ENCODE peak calls at places on chromosomes 12 and 14, in four cellular contexts. R is brain microvascular endothelial cell, K is fibroblast of pulmonary artery, G is transverse colon. F is an unnamed sample.

GRCh38 chr12:44143170-44143569 is 307.3 kb downstream of the TMEM117 start:
- DNase-seq in R (no peak), K (no peak), G (no peak), F (no peak)

GRCh38 chr12:126772171-126772864 is 1494.7 kb upstream of the TMEM132C start:
- DNase-seq in R (no peak), K (peak), G (peak), F (no peak)

GRCh38 chr14:93133476-93133875 is 17.8 kb upstream of the ITPK1 start:
- DNase-seq in R (no peak), K (peak), G (no peak), F (no peak)

GRCh38 chr14:22438742-22439141 is 150.3 kb downstream of the DAD1 start:
- DNase-seq in R (no peak), K (no peak), G (no peak), F (no peak)

GRCh38 chr12:64390275-64390851 is at the start of gene C12orf56:
- DNase-seq in R (no peak), K (no peak), G (peak), F (no peak)

GRCh38 chr12:122980192-122981035 is at the start of gene ARL6IP4:
- DNase-seq in R (peak), K (peak), G (peak), F (no peak)

GRCh38 chr12:268483-268840 is 5.8 kb upstream of the SLC6A13 start:
- DNase-seq in R (no peak), K (no peak), G (no peak), F (no peak)

GRCh38 chr12:112299704-112300103 is 82.5 kb downstream of the HECTD4 start:
- DNase-seq in R (no peak), K (no peak), G (no peak), F (no peak)

GRCh38 chr12:6067152-6067916 is 57.1 kb downstream of the VWF start:
- DNase-seq in R (peak), K (peak), G (no peak), F (no peak)

GRCh38 chr12:113942209-113942608 is 23.9 kb downstream of the RBM19 start:
- DNase-seq in R (no peak), K (no peak), G (no peak), F (no peak)
- H3K4me3 ChIP-seq in R (no peak), K (no peak), G (no peak), F (no peak)

DNA sequence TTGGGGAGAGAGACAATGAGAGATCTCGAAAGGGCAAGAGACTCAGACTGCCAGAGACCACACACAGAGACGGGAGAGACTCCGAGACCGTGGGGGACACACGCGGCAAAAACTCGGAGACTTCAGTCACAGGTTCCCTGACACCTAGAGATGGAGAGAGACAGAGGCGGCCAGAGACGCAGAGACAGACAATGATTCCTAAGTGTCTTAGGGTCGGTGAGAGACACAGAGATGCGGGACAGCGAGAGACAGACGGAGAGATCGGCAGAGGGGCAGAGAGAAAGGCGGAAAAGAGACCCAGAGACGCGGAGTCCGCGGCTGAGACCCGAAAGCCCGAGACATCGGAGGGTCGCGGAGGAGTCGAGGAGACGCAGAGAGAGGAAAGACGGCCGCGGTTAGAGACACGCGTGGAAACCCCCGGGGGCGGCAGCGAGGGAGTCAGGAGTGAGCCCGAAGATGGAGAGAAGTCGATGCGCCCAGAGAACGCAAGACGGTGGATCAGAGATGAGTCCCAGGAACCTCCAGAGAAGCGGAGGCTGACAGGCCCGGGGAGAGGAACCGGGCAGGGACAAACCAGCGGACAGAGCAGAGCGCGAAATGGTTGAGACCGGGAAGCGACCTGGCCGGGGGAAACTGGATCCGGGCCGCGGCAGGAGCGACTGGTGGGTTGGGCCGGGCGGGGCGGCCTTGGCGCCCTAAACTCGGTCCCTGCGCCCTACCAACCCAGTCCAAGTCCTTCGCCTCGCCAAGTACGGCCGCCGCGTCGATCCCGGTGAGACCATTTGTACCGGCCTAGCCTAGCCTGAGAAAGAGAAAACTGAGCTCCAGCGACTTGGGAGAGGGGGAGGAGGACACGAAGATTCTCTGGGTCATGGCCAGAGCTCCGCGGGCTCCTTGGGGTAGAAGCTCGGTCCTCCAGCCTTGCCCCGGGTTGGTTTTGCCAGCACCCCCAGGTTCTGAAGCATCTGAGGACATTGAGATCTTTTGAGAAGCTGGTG is 7.6 kb downstream of the LHX5 start:
- DNase-seq in R (no peak), K (no peak), G (no peak), F (no peak)
- H3K4me3 ChIP-seq in R (no peak), K (no peak), G (peak), F (no peak)

DNA sequence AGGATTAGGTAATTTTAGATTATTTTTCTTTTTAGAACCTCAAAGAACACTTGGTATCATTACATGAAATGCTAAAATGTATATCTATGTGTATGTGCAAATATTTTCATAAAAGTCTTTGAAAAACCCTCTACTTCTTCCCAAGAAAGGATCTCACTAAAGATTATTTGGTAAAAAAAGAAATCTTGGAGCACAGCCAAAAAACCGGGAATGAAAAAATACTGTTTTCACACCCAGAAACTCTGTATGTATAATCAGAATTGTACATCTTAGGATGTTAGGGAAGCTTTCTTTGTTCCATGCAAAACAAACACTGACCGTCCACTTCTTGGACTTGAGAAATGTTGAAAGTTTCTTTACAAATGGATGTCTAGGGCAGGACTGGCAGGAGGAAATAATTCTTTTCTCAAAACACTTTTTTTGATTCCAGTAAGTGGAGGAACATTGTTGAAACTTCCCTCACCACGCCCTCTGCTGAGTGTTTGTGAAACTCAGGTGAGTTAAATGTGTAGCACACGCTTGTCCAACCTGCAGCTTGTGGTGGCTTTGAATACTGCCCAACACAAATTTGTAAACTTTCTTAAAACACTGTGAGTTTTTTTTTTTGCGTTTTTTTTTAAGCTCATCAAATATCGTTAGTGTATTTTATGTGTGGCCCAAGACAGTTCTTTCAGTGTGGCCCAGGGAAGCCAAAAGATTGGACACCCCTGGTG is 26.5 kb downstream of the FBXO34 start:
- DNase-seq in R (no peak), K (no peak), G (peak), F (no peak)
- H3K4me3 ChIP-seq in R (no peak), K (no peak), G (no peak), F (no peak)

DNA sequence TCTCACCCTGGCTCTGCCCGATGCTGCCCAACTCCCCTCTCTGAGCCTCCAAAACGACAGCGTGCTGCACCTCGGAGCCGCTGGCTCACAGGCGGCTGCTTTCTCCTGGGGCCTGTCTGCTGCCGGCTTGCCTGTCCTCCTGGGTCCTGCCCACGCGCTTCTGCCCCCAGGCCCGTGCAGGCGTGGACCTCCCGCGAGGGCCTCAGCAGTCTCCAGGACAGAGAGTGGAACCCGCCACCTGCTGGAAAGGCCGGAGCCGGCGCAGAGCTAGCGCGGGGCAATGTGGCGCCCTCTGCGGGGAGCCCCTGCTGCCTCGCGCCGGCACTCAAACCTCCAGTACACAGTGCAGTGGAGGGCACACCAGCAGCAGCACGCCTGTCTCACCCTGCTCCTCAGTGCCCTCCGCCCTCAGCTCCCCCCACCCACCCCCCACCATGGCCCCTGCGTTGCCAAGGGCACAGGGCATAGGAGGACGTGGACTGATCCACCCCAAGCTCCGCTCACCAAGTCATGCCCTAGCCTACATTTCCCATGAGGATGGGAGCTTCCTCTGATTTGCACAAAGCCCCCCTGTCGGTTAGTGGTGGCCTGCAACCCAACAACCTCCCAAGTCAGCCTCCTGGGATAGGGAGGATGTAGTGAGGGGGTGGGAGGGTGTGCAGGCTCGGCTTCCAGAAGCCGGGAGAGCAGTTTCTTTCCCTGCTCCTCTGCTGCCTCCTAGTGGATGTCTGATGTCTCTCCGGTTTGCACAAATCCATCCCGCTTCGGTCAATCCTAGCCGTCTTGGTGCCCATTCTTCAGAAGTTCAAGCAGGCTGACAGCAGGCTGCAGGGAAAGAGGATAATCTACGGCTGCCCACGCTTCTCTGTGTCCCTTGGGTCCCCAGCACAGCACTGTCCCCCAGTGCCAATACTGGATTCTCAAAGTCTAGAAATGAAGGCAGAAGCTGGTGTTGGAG is 25.2 kb downstream of the KRT8 start:
- DNase-seq in R (peak), K (peak), G (peak), F (peak)
- H3K4me3 ChIP-seq in R (peak), K (no peak), G (peak), F (no peak)

DNA sequence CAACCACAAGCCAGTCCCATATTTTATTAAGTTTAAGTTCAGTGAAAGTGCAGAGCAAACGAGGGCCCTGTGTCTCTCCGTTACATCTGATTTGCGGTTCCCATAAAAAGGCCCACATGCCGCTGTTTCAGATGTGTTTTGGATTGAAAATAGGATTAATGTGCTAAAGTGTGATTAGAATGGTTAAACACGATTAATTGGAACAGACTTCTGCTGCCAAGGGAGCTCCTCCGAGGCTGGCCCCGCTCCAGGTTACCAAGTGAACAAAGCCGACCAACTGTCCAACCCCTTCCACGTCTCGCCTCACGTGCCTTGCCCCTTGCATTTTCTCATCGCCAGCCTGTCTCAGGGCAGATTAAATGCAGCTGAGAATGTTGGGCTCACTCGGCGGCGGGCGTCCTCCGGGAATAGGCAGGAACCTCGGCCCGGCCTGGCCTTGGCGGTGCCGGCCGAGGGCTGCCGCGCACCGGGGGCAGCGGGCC is 166.5 kb upstream of the GSC start:
- DNase-seq in R (no peak), K (peak), G (peak), F (peak)
- H3K4me3 ChIP-seq in R (no peak), K (no peak), G (peak), F (peak)

GRCh38 chr12:132246997-132247717 is 82.2 kb downstream of the GALNT9 start:
- DNase-seq in R (no peak), K (no peak), G (no peak), F (no peak)

GRCh38 chr12:132244724-132245295 is 84.6 kb downstream of the GALNT9 start:
- DNase-seq in R (no peak), K (no peak), G (no peak), F (no peak)

GRCh38 chr12:132239796-132240668 is 89.4 kb downstream of the GALNT9 start:
- DNase-seq in R (no peak), K (no peak), G (no peak), F (no peak)

GRCh38 chr12:132245521-132246101 is 83.8 kb downstream of the GALNT9 start:
- DNase-seq in R (no peak), K (no peak), G (no peak), F (no peak)

DNA sequence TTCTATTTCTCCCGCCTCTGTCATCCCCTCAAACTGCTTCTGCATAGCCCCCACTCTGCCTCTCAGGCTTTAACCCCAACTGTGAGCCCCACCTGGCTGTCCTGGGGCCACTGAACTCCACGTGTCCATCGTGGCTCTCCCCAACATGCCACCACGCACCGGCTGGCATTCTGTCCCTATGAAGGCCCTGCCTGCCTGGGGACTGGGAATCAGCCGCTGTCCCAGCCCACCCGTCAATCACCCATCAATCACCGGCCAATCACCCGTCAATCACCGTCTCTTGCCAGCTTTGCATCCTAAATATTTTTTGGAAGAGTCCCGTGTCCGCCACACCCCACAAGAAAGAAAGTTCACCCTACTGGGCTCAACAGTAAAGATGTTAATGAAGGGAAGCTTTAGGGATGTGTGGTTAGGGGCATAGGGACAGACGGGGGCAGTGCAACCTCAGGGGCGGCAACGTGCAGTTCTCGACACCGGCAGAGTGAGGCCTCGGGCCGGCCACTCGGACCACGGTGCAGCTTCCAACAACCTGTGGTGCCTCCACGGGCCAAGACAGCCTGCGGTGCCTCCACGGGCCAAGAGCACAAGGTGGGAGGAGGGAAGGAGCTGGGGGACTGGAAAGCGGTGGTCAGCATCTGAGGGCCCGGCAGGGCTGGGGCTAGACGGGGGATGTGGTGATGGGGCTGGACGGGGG is 85.6 kb downstream of the GALNT9 start:
- DNase-seq in R (no peak), K (no peak), G (no peak), F (no peak)
- H3K4me3 ChIP-seq in R (no peak), K (no peak), G (no peak), F (no peak)

DNA sequence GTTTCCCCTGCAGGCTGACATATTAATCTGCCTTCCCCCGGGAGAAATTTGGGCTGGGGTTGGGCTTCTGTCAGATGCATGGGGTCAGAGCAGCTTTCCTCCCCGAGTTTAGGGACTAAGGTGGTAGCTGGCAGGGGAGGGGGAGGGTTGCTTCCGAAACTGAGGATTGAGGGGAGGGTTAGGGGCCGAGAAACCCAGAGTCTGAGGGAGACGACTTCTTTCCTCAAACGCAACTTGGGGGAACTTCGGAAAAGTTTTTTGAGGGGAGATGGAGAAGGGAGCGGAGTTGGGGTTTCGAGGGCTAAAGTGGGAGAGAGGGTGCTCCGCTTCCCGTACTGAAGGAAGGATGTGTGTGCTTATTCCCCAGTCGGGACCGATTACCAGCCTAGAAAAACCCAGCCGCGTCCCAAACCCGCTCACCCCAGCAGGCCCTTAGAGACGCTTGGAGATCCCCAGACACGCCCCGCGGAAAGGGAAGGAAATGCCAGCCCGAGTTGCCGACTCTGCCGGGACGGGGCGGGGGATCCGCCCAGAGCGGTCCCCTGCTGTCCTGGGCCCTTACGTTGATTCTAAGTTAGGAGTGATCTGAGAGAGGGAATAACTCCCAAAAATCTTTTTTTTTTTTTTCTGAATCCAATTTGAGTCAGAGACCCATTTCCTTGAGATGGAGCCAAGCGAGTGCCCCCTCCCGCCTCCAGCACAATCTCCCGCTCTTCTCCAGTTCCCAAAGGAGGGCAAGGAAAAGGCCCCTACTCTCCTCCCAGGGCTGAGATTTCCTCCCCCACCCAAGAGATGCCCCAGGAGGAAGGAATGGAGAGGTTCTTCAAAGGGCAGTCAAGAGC is 61.9 kb downstream of the SMUG1 start:
- DNase-seq in R (no peak), K (no peak), G (peak), F (no peak)
- H3K4me3 ChIP-seq in R (no peak), K (peak), G (peak), F (peak)

DNA sequence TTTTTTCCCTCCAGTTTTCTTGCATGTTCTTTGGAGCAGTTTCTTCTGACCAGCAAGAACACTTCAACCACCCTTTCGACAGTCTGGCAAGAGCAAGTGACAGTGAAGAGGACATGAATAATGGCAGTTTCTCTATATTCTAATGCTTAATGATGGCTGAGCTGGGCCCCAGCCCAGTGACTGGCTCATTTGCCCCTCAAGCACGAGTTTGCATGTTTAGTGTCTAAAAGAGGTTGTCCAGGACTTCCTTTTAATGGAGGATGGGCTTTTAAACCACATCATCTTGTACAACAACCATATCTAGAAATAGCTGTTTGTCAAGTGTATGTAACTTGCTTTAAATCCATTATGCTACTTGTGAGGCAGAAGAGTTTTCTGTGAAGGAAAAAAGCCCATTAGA is 28.4 kb downstream of the RAD9B start:
- DNase-seq in R (no peak), K (no peak), G (no peak), F (no peak)
- H3K4me3 ChIP-seq in R (no peak), K (no peak), G (no peak), F (no peak)

F was measured in astrocyte of the cerebellum.